ENCODE peak calls at places on chromosomes 7 and 10, in eight cellular contexts. U, V, H, A, E, K, R and S are unnamed samples.

GRCh38 chr10:819326-819725 is 112.2 kb downstream of the LARP4B start:
- DNase-seq in A (no peak), K (no peak), E (no peak), U (no peak), V (no peak), R (no peak), H (peak), S (no peak)

GRCh38 chr10:109933984-109934565 is 10.8 kb upstream of the XPNPEP1 start:
- DNase-seq in H (peak), K (peak), U (no peak), V (no peak), A (no peak), R (no peak), E (no peak), S (no peak)

GRCh38 chr10:86377797-86378146 is 11.2 kb upstream of the GRID1 start:
- DNase-seq in A (no peak), U (no peak), E (no peak), R (no peak), K (no peak), V (no peak), H (no peak), S (no peak)

GRCh38 chr7:55174456-55174855 is 155.6 kb downstream of the EGFR start:
- DNase-seq in K (no peak), H (no peak), A (no peak), R (no peak), U (no peak), E (no peak), V (no peak), S (no peak)

GRCh38 chr10:73043766-73044377 is 52.8 kb downstream of the P4HA1 start:
- DNase-seq in V (no peak), H (peak), K (no peak), U (no peak), R (no peak), E (no peak), A (no peak), S (no peak)

GRCh38 chr10:46317889-46318288 is 31.1 kb downstream of the ANTXRL start:
- DNase-seq in U (no peak), H (no peak), A (no peak), R (no peak), K (no peak), V (no peak), E (no peak), S (no peak)

GRCh38 chr10:70430489-70431445 is 10.7 kb downstream of the NODAL start:
- DNase-seq in E (peak), U (no peak), H (peak), R (no peak), K (no peak), A (no peak), V (no peak), S (no peak)

GRCh38 chr10:92110039-92110794 is 180.7 kb downstream of the CPEB3 start:
- DNase-seq in H (peak), V (no peak), U (no peak), K (no peak), A (no peak), E (no peak), R (no peak), S (no peak)

GRCh38 chr7:135238112-135238744 is 4.6 kb downstream of the STRA8 start:
- DNase-seq in R (no peak), H (no peak), E (no peak), V (no peak), K (no peak), A (peak), U (no peak), S (no peak)

GRCh38 chr10:2508971-2509605 is 558.3 kb upstream of the PFKP start:
- DNase-seq in V (no peak), E (peak), U (no peak), R (no peak), K (no peak), A (peak), H (peak), S (no peak)

GRCh38 chr10:92263396-92263795 is 27.5 kb downstream of the CPEB3 start:
- DNase-seq in H (no peak), E (no peak), V (no peak), A (no peak), R (no peak), K (no peak), U (no peak), S (no peak)

GRCh38 chr7:30378275-30378674 is 93.9 kb downstream of the ZNRF2 start:
- DNase-seq in U (no peak), V (no peak), K (no peak), A (no peak), R (no peak), H (peak), E (no peak), S (no peak)

GRCh38 chr7:82810558-82811259 is 352.0 kb downstream of the PCLO start:
- DNase-seq in E (peak), A (peak), H (peak), K (no peak), R (peak), U (no peak), V (no peak), S (no peak)

GRCh38 chr7:137609500-137609899 is 237.3 kb downstream of the DGKI start:
- DNase-seq in H (peak), E (no peak), K (no peak), A (no peak), U (no peak), R (no peak), V (no peak), S (no peak)

GRCh38 chr7:18659746-18660145 is 164.2 kb downstream of the HDAC9 start:
- DNase-seq in A (no peak), R (no peak), H (peak), E (no peak), V (no peak), K (no peak), U (no peak), S (no peak)

GRCh38 chr10:99659868-99660366 is 608 bp downstream of the ENTPD7 start:
- DNase-seq in A (no peak), U (no peak), V (no peak), H (peak), K (no peak), E (no peak), R (no peak), S (no peak)

GRCh38 chr7:107405559-107405958 is 64.3 kb upstream of the GPR22 start:
- DNase-seq in K (no peak), R (no peak), V (no peak), A (peak), H (no peak), U (no peak), E (no peak), S (no peak)

GRCh38 chr10:92184977-92185376 is 105.9 kb downstream of the CPEB3 start:
- DNase-seq in E (no peak), H (no peak), A (no peak), K (no peak), R (no peak), U (no peak), V (no peak), S (no peak)

GRCh38 chr10:110746254-110746826 is 102.2 kb downstream of the RBM20 start:
- DNase-seq in A (peak), U (peak), E (peak), R (peak), V (peak), K (peak), H (peak), S (no peak)

GRCh38 chr10:14330390-14331071 is at the start of gene FRMD4A:
- DNase-seq in H (no peak), E (no peak), R (no peak), A (no peak), U (no peak), K (no peak), V (no peak), S (no peak)

GRCh38 chr7:36820527-36821170 is 96.4 kb upstream of the AOAH start:
- DNase-seq in U (no peak), K (no peak), H (peak), E (no peak), V (no peak), A (peak), R (no peak), S (no peak)

GRCh38 chr7:132321387-132321786 is 254.9 kb downstream of the PLXNA4 start:
- DNase-seq in E (no peak), H (no peak), K (no peak), A (no peak), R (no peak), V (no peak), U (no peak), S (no peak)

GRCh38 chr10:78846770-78847169 is 222.0 kb upstream of the ZMIZ1 start:
- DNase-seq in E (no peak), R (no peak), V (no peak), K (no peak), A (no peak), H (no peak), U (no peak), S (no peak)

GRCh38 chr10:98235876-98236275 is 32.1 kb downstream of the LOXL4 start:
- DNase-seq in K (no peak), H (peak), A (no peak), E (no peak), R (no peak), U (no peak), V (no peak), S (no peak)

DNA sequence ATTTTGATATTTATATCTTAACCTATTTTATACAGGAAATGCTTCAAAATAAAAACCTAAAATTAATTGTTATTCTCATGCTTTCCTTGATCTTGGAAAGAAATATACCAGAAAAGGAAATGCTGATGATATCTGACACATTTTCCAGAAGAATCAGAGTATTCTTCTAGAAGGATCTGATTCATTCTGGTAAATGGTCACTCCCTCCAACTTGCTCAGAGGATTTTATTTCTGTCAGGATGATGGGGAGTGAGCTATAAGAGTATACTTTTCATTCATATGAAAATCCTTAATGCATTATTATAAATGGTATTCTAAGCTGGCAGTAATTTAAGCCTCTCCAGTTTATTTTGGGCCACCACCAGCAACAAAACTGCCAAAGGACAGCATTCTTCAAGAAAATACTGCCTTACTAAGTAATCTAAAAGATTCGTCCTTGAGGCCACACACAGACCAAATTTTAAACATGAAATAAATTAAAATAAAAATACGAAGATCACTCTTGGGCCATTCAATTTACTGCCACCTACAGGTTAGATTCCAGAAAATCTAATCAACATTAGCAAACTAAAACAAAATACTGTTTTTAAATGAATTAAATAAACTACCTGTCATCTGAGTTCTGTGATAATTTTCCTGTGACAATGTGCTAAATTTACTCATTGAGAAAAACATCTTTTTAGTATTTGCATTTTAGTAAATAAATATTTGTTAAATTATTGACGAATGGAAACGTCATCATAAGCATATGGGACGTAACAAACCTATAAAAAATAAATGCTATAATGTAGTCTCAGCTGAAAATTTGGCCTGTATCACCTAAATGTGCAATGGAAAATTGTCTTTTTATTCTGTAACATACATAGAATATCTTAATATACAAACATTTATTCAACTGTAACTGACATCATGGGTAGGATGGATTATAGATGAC is 71.9 kb downstream of the ITGB8 start:
- DNase-seq in V (no peak), R (no peak), K (no peak), H (no peak), A (no peak), E (no peak), U (no peak), S (no peak)
- TF ChIP-seq CTCF in V (peak), R (no peak), K (peak), H (peak), A (no peak), E (peak), U (peak), S (peak)

DNA sequence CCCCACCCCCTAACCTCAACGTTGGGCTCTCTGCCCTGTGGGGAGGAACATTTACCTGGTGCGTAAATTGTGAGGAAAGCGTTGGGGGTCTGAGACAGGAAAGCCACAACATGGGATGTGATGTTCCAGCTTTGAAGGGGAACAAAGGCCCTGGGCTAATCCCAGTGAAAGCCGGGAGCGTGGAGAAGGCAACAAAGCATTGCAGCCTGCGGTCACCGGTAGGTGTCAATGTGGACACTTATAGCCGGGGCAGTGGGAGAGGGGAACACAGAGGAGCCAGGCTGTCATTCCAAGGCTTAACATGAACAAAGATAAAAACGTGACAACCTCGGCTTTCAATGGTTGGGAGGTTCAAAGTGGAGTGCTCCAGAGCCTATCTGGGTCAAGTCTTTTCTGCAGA is 12.7 kb downstream of the PTF1A start:
- DNase-seq in V (no peak), A (no peak), E (no peak), U (no peak), R (no peak), H (no peak), K (no peak), S (no peak)
- TF ChIP-seq CTCF in V (no peak), A (no peak), E (no peak), U (no peak), R (no peak), H (no peak), K (no peak), S (no peak)

GRCh38 chr7:154884348-154884920 is 118.5 kb downstream of the PAXIP1 start:
- DNase-seq in U (no peak), H (no peak), A (no peak), K (no peak), V (no peak), R (no peak), E (no peak), S (no peak)
- TF ChIP-seq CTCF in U (no peak), H (no peak), A (no peak), K (no peak), V (no peak), R (no peak), E (no peak), S (no peak)

GRCh38 chr10:21172774-21173432 is 275.8 kb upstream of the NEBL start:
- DNase-seq in V (no peak), R (peak), U (no peak), E (peak), A (no peak), H (peak), K (no peak), S (no peak)

GRCh38 chr10:21170216-21170615 is 273.1 kb upstream of the NEBL start:
- DNase-seq in H (no peak), E (peak), U (no peak), A (no peak), V (no peak), R (no peak), K (no peak), S (no peak)

GRCh38 chr10:21171936-21172773 is 275.0 kb upstream of the NEBL start:
- DNase-seq in U (no peak), K (no peak), R (no peak), V (no peak), E (no peak), H (no peak), A (no peak), S (no peak)

GRCh38 chr10:21169271-21169670 is 272.2 kb upstream of the NEBL start:
- DNase-seq in A (no peak), U (no peak), H (no peak), K (no peak), E (no peak), V (no peak), R (no peak), S (no peak)

GRCh38 chr10:21171197-21171935 is 274.3 kb upstream of the NEBL start:
- DNase-seq in R (no peak), U (no peak), A (no peak), V (no peak), E (no peak), K (no peak), H (no peak), S (no peak)
- TF ChIP-seq CTCF in R (no peak), U (peak), A (peak), V (peak), E (peak), K (no peak), H (peak), S (peak)

GRCh38 chr7:4484545-4484944 is 197.6 kb upstream of the FOXK1 start:
- DNase-seq in A (no peak), E (no peak), K (no peak), V (no peak), R (no peak), U (no peak), H (no peak), S (no peak)

GRCh38 chr7:4483851-4484250 is 198.2 kb upstream of the FOXK1 start:
- DNase-seq in A (no peak), V (no peak), R (no peak), H (no peak), E (no peak), U (no peak), K (no peak), S (no peak)

DNA sequence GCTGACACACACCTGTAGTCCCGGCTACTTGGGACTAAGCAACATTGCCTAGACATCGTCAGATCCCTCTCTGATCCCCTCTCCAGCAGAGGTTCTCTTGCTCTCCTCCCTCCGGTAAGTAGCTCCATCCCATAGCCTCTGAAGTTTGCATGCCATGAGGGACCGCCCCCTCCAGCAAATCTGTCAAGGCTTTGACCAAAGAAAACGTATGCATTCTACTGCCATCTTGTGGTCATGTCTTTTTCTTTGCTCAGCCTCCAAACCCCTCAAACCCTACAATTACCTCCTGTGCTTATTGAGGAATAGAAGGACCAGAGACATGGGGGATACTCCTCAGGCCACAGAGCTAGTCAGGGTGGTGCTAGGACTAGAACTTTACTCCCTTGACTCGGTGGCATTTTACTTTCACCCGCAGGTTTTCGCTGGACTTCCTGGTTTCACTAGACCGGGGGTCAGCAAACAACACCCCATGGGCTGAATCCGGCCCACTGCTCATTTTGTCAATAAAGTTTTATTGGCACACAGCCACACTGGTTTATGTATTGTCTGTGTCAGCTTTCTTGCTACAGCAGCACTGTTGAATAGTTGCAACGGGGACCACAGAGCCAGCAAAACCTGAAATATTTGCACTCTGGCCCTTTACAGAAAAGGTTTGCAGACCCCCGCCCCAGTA is 202.6 kb upstream of the FOXK1 start:
- DNase-seq in A (peak), R (peak), U (no peak), K (no peak), V (no peak), E (peak), H (peak), S (no peak)
- TF ChIP-seq CTCF in A (peak), R (no peak), U (peak), K (peak), V (peak), E (peak), H (peak), S (peak)

DNA sequence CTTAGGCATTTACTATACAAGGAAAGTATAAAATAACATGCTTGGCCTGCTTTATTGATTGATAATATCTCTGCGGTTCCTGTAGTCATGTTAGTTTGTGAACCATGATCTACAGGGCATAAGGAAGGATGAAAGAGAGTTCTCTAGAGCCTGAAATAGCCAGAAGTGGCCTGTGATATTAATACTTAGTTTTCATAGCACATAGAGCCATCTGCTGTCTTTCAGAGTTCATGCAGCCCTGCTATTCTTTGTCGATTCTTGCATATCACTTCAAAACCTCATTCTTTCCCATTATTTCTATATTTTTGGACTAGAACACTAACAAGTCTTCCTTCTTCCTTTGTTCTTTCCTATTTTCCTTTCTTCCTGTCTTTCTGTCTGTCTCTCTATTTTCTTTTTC is 26.4 kb upstream of the PRKG1 start:
- DNase-seq in K (no peak), E (no peak), V (no peak), A (no peak), U (no peak), R (no peak), H (no peak), S (no peak)
- TF ChIP-seq CTCF in K (no peak), E (peak), V (no peak), A (no peak), U (no peak), R (no peak), H (peak), S (peak)

GRCh38 chr10:28794986-28795385 is 117.7 kb downstream of the BAMBI start:
- DNase-seq in K (no peak), R (no peak), E (no peak), H (no peak), U (no peak), V (no peak), A (no peak), S (no peak)
- TF ChIP-seq CTCF in K (no peak), R (no peak), E (no peak), H (no peak), U (no peak), V (no peak), A (no peak), S (no peak)